ENCODE peak calls at places on chromosomes 6 and 20, in seven cellular contexts. One of them, this sample, is unnamed.

GRCh38 chr6:106163966-106164877 is 78.1 kb downstream of the PRDM1 start:
- DNase-seq in RKO: no peak
- DNase-seq in right lobe of liver: no peak
- DNase-seq in EL: peak
- DNase-seq in stimulated activated CD4-positive, alpha-beta T cell treated with anti-CD3 and anti-CD28 coated beads, Interleukin-1b, Interleukin-23, amount 100 ng/mL, for 48 hours: peak
- DNase-seq in pulmonary artery endothelial cell: no peak
- DNase-seq in Right ventricle myocardium inferior: no peak
- DNase-seq in this sample: peak

GRCh38 chr6:37134622-37135191 is 35.2 kb upstream of the PIM1 start:
- DNase-seq in RKO: peak
- DNase-seq in right lobe of liver: no peak
- DNase-seq in EL: peak
- DNase-seq in pulmonary artery endothelial cell: peak
- DNase-seq in stimulated activated CD4-positive, alpha-beta T cell treated with anti-CD3 and anti-CD28 coated beads, Interleukin-1b, Interleukin-23, amount 100 ng/mL, for 48 hours: no peak
- DNase-seq in Right ventricle myocardium inferior: no peak
- DNase-seq in this sample: no peak

GRCh38 chr20:23231561-23232218 is 118.9 kb upstream of the NXT1 start:
- DNase-seq in stimulated activated CD4-positive, alpha-beta T cell treated with anti-CD3 and anti-CD28 coated beads, Interleukin-1b, Interleukin-23, amount 100 ng/mL, for 48 hours: no peak
- DNase-seq in RKO: no peak
- DNase-seq in EL: peak
- DNase-seq in right lobe of liver: no peak
- DNase-seq in Right ventricle myocardium inferior: no peak
- DNase-seq in pulmonary artery endothelial cell: no peak
- DNase-seq in this sample: no peak

GRCh38 chr6:104212977-104213696 is 646.6 kb downstream of the HACE1 start:
- DNase-seq in EL: no peak
- DNase-seq in pulmonary artery endothelial cell: no peak
- DNase-seq in RKO: no peak
- DNase-seq in Right ventricle myocardium inferior: no peak
- DNase-seq in stimulated activated CD4-positive, alpha-beta T cell treated with anti-CD3 and anti-CD28 coated beads, Interleukin-1b, Interleukin-23, amount 100 ng/mL, for 48 hours: no peak
- DNase-seq in right lobe of liver: no peak
- DNase-seq in this sample: no peak

GRCh38 chr6:33588894-33589293 is 8.8 kb upstream of the BAK1 start:
- DNase-seq in EL: no peak
- DNase-seq in pulmonary artery endothelial cell: no peak
- DNase-seq in stimulated activated CD4-positive, alpha-beta T cell treated with anti-CD3 and anti-CD28 coated beads, Interleukin-1b, Interleukin-23, amount 100 ng/mL, for 48 hours: no peak
- DNase-seq in Right ventricle myocardium inferior: no peak
- DNase-seq in RKO: no peak
- DNase-seq in right lobe of liver: no peak
- DNase-seq in this sample: no peak

GRCh38 chr6:514396-514973 is 122.9 kb downstream of the IRF4 start:
- DNase-seq in pulmonary artery endothelial cell: no peak
- DNase-seq in Right ventricle myocardium inferior: no peak
- DNase-seq in right lobe of liver: no peak
- DNase-seq in EL: no peak
- DNase-seq in stimulated activated CD4-positive, alpha-beta T cell treated with anti-CD3 and anti-CD28 coated beads, Interleukin-1b, Interleukin-23, amount 100 ng/mL, for 48 hours: peak
- DNase-seq in RKO: no peak
- DNase-seq in this sample: no peak

GRCh38 chr6:83917001-83917400 is 57.5 kb downstream of the CYB5R4 start:
- DNase-seq in EL: peak
- DNase-seq in RKO: no peak
- DNase-seq in right lobe of liver: no peak
- DNase-seq in Right ventricle myocardium inferior: no peak
- DNase-seq in pulmonary artery endothelial cell: no peak
- DNase-seq in stimulated activated CD4-positive, alpha-beta T cell treated with anti-CD3 and anti-CD28 coated beads, Interleukin-1b, Interleukin-23, amount 100 ng/mL, for 48 hours: no peak
- DNase-seq in this sample: no peak

GRCh38 chr6:399785-400517 is 8.4 kb downstream of the IRF4 start:
- DNase-seq in Right ventricle myocardium inferior: no peak
- DNase-seq in stimulated activated CD4-positive, alpha-beta T cell treated with anti-CD3 and anti-CD28 coated beads, Interleukin-1b, Interleukin-23, amount 100 ng/mL, for 48 hours: peak
- DNase-seq in right lobe of liver: no peak
- DNase-seq in RKO: no peak
- DNase-seq in pulmonary artery endothelial cell: no peak
- DNase-seq in EL: no peak
- DNase-seq in this sample: no peak

GRCh38 chr6:24910331-24910849 is 25.4 kb downstream of the RIPOR2 start:
- DNase-seq in Right ventricle myocardium inferior: no peak
- DNase-seq in right lobe of liver: no peak
- DNase-seq in EL: peak
- DNase-seq in pulmonary artery endothelial cell: no peak
- DNase-seq in stimulated activated CD4-positive, alpha-beta T cell treated with anti-CD3 and anti-CD28 coated beads, Interleukin-1b, Interleukin-23, amount 100 ng/mL, for 48 hours: peak
- DNase-seq in RKO: no peak
- DNase-seq in this sample: peak

GRCh38 chr6:14943116-14943515 is 302.8 kb upstream of the JARID2 start:
- DNase-seq in pulmonary artery endothelial cell: no peak
- DNase-seq in stimulated activated CD4-positive, alpha-beta T cell treated with anti-CD3 and anti-CD28 coated beads, Interleukin-1b, Interleukin-23, amount 100 ng/mL, for 48 hours: no peak
- DNase-seq in RKO: no peak
- DNase-seq in right lobe of liver: no peak
- DNase-seq in EL: no peak
- DNase-seq in Right ventricle myocardium inferior: no peak
- DNase-seq in this sample: no peak

GRCh38 chr20:58102744-58103516 is 125.5 kb downstream of the ANKRD60 start:
- DNase-seq in right lobe of liver: no peak
- DNase-seq in Right ventricle myocardium inferior: no peak
- DNase-seq in EL: peak
- DNase-seq in RKO: no peak
- DNase-seq in stimulated activated CD4-positive, alpha-beta T cell treated with anti-CD3 and anti-CD28 coated beads, Interleukin-1b, Interleukin-23, amount 100 ng/mL, for 48 hours: peak
- DNase-seq in pulmonary artery endothelial cell: no peak
- DNase-seq in this sample: no peak

GRCh38 chr6:79605968-79606764 is 25.0 kb upstream of the SH3BGRL2 start:
- DNase-seq in pulmonary artery endothelial cell: no peak
- DNase-seq in right lobe of liver: no peak
- DNase-seq in Right ventricle myocardium inferior: no peak
- DNase-seq in RKO: no peak
- DNase-seq in EL: no peak
- DNase-seq in stimulated activated CD4-positive, alpha-beta T cell treated with anti-CD3 and anti-CD28 coated beads, Interleukin-1b, Interleukin-23, amount 100 ng/mL, for 48 hours: no peak
- DNase-seq in this sample: no peak